ENCODE peak calls at places on chromosomes 2 and 18, in seven cellular contexts. A, C, G, N, Y, B and X are unnamed samples.
A peak's percentile ranks its signal among the peaks of the same experiment; 100 is the strongest.

GRCh38 chr2:233815861-233816260 is 37.7 kb downstream of the MROH2A start:
- DNase-seq in C (no peak), N (no peak), A (no peak), G (no peak), Y (no peak), B (no peak), X (no peak)

GRCh38 chr2:68432696-68433658 is 34.1 kb downstream of the FBXO48 start:
- DNase-seq in B (no peak), A (no peak), C (no peak), Y (no peak), N (no peak), G (no peak), X (no peak)

GRCh38 chr18:63188063-63188462 is 131.5 kb downstream of the BCL2 start:
- DNase-seq in A (no peak), C (no peak), N (no peak), G (no peak), B (no peak), Y (no peak), X (no peak)

GRCh38 chr2:173553589-173553988 is 198.9 kb downstream of the CDCA7 start:
- DNase-seq in A (no peak), N (peak; percentile 42), C (no peak), Y (no peak), G (no peak), B (no peak), X (no peak)

GRCh38 chr2:224572338-224572737 is 12.8 kb downstream of the CUL3 start:
- DNase-seq in G (no peak), A (no peak), Y (no peak), B (no peak), N (no peak), C (no peak), X (no peak)

GRCh38 chr2:104236491-104236890 is 617.4 kb upstream of the POU3F3 start:
- DNase-seq in C (no peak), B (no peak), N (no peak), Y (no peak), A (no peak), G (no peak), X (no peak)

GRCh38 chr2:144274131-144274530 is 245.8 kb downstream of the ZEB2 start:
- DNase-seq in B (no peak), N (peak; percentile 6), C (no peak), A (no peak), Y (no peak), G (no peak), X (no peak)

GRCh38 chr2:207180741-207181140 is 15.0 kb upstream of the KLF7 start:
- DNase-seq in C (no peak), Y (no peak), G (no peak), B (no peak), N (peak; percentile 64), A (no peak), X (no peak)

GRCh38 chr2:37321029-37321682 is 3.5 kb downstream of the PRKD3 start:
- DNase-seq in Y (no peak), B (no peak), C (no peak), A (no peak), G (no peak), N (no peak), X (no peak)

GRCh38 chr18:61953161-61953560 is 60.4 kb upstream of the RNF152 start:
- DNase-seq in G (no peak), A (no peak), B (no peak), C (no peak), N (no peak), Y (no peak), X (no peak)

GRCh38 chr2:11071207-11071606 is 84.1 kb upstream of the SLC66A3 start:
- DNase-seq in C (no peak), G (no peak), A (no peak), Y (no peak), B (no peak), N (peak; percentile 28), X (no peak)

GRCh38 chr2:220893411-220893810 is 678.7 kb downstream of the EPHA4 start:
- DNase-seq in G (no peak), N (no peak), Y (no peak), B (no peak), C (no peak), A (no peak), X (no peak)

GRCh38 chr2:68125821-68126220 is 31.9 kb upstream of the PNO1 start:
- DNase-seq in C (no peak), B (no peak), A (no peak), Y (no peak), N (no peak), G (no peak), X (no peak)

GRCh38 chr2:160405077-160405865 is 88.3 kb downstream of the RBMS1 start:
- DNase-seq in Y (no peak), C (no peak), G (no peak), B (no peak), N (no peak), A (no peak), X (no peak)

GRCh38 chr2:215831296-215831913 is 181.9 kb downstream of the MREG start:
- DNase-seq in Y (peak; percentile 31), A (no peak), C (no peak), B (no peak), G (peak; percentile 66), N (peak; percentile 55), X (peak; percentile 9)

GRCh38 chr18:69787825-69788547 is 159.7 kb downstream of the CD226 start:
- DNase-seq in B (no peak), N (peak; percentile 68), A (no peak), G (no peak), C (no peak), Y (no peak), X (no peak)

GRCh38 chr18:54267688-54268087 is 1.6 kb upstream of the POLI start:
- DNase-seq in A (no peak), Y (no peak), N (no peak), G (no peak), C (no peak), B (no peak), X (no peak)

GRCh38 chr2:117859532-117859911 is 45.0 kb downstream of the DDX18 start:
- DNase-seq in C (no peak), B (no peak), Y (peak; percentile 6), G (no peak), N (no peak), A (no peak), X (no peak)

GRCh38 chr2:236928353-236929153 is 157.1 kb upstream of the COPS8 start:
- DNase-seq in A (no peak), C (no peak), N (no peak), B (peak; percentile 64), Y (no peak), G (peak; percentile 36), X (no peak)

GRCh38 chr2:127094509-127095366 is 12.2 kb downstream of the BIN1 start:
- DNase-seq in C (no peak), N (peak; percentile 32), B (no peak), A (no peak), G (peak; percentile 53), Y (no peak), X (peak; percentile 66)

GRCh38 chr2:65227035-65227470 is 578 bp upstream of the ACTR2 start:
- DNase-seq in B (peak; percentile 74), N (peak; percentile 45), G (peak; percentile 40), C (no peak), Y (no peak), A (no peak), X (no peak)

GRCh38 chr18:25446972-25447371 is 95.0 kb upstream of the ZNF521 start:
- DNase-seq in C (no peak), Y (no peak), N (no peak), B (no peak), G (no peak), A (no peak), X (no peak)

GRCh38 chr2:139365189-139365588 is 585.0 kb upstream of the NXPH2 start:
- DNase-seq in C (no peak), Y (no peak), A (no peak), G (no peak), B (no peak), N (no peak), X (no peak)

GRCh38 chr18:55763298-55763697 is 175.3 kb upstream of the TCF4 start:
- DNase-seq in B (no peak), A (no peak), Y (no peak), N (peak; percentile 63), G (no peak), C (no peak), X (no peak)

GRCh38 chr2:57371186-57371585 is 675.4 kb upstream of the VRK2 start:
- DNase-seq in N (peak; percentile 36), G (peak; percentile 5), A (no peak), Y (no peak), C (no peak), B (no peak), X (no peak)

GRCh38 chr2:183148967-183149366 is 24.7 kb downstream of the NUP35 start:
- DNase-seq in B (no peak), A (no peak), G (no peak), Y (no peak), N (no peak), C (no peak), X (no peak)

GRCh38 chr2:104025296-104025695 is 828.6 kb upstream of the POU3F3 start:
- DNase-seq in G (no peak), A (no peak), N (no peak), B (no peak), Y (no peak), C (no peak), X (no peak)

GRCh38 chr2:64114063-64114911 is 29.9 kb downstream of the PELI1 start:
- DNase-seq in C (no peak), B (no peak), G (no peak), A (no peak), N (peak; percentile 84), Y (no peak), X (no peak)